ENCODE peak calls at places on chromosomes 16 and 17, in four cellular contexts. N is esophagus squamous epithelium, F is PC-9, K is tibial artery. O is an unnamed sample.

GRCh38 chr17:60671482-60671881 is 6.2 kb upstream of the BCAS3 start:
- DNase-seq in N (no peak), F (no peak), K (no peak), O (no peak)

GRCh38 chr17:6455321-6455705 is 11.1 kb downstream of the PIMREG start:
- DNase-seq in N (no peak), F (no peak), K (no peak), O (no peak)

GRCh38 chr16:14249291-14250032 is 178.3 kb downstream of the MRTFB start:
- DNase-seq in N (no peak), F (peak; percentile 55), K (no peak), O (peak; percentile 61)

GRCh38 chr17:77129568-77130301 is 11.0 kb upstream of the SEC14L1 start:
- DNase-seq in N (no peak), F (no peak), K (no peak), O (no peak)

GRCh38 chr16:54176376-54176901 is 110.1 kb downstream of the IRX3 start:
- DNase-seq in N (no peak), F (no peak), K (no peak), O (no peak)

GRCh38 chr17:72592242-72592966 is 471.6 kb downstream of the SOX9 start:
- DNase-seq in N (no peak), F (peak; percentile 86), K (no peak), O (peak; percentile 86)

GRCh38 chr17:43025290-43025657 is 243 bp downstream of the RND2 start:
- DNase-seq in N (no peak), F (no peak), K (no peak), O (no peak)

GRCh38 chr17:64441772-64442549 is 7.0 kb upstream of the MILR1 start:
- DNase-seq in N (no peak), F (peak; percentile 38), K (peak; percentile 70), O (no peak)

GRCh38 chr17:38898812-38899348 is 26.5 kb upstream of the LASP1NB start:
- DNase-seq in N (no peak), F (no peak), K (no peak), O (no peak)

GRCh38 chr17:49016775-49017463 is 19.7 kb downstream of the IGF2BP1 start:
- DNase-seq in N (no peak), F (peak; percentile 80), K (peak; percentile 62), O (no peak)

GRCh38 chr16:54248863-54249710 is 37.5 kb downstream of the IRX3 start:
- DNase-seq in N (no peak), F (no peak), K (no peak), O (no peak)

GRCh38 chr17:48184721-48185120 is 77.2 kb downstream of the SNX11 start:
- DNase-seq in N (no peak), F (no peak), K (no peak), O (no peak)

GRCh38 chr16:57946181-57946801 is 24.6 kb downstream of the CNGB1 start:
- DNase-seq in N (no peak), F (no peak), K (no peak), O (no peak)

GRCh38 chr16:51719376-51719775 is 568.3 kb upstream of the SALL1 start:
- DNase-seq in N (no peak), F (no peak), K (no peak), O (no peak)

GRCh38 chr17:82810644-82811430 is 29.0 kb downstream of the ZNF750 start:
- DNase-seq in N (no peak), F (no peak), K (no peak), O (no peak)

GRCh38 chr16:86834451-86835035 is 256.2 kb downstream of the FOXL1 start:
- DNase-seq in N (no peak), F (no peak), K (no peak), O (no peak)

GRCh38 chr16:86828202-86828601 is 249.9 kb downstream of the FOXL1 start:
- DNase-seq in N (no peak), F (no peak), K (no peak), O (no peak)

GRCh38 chr16:86828653-86829052 is 250.3 kb downstream of the FOXL1 start:
- DNase-seq in N (no peak), F (no peak), K (no peak), O (no peak)

GRCh38 chr16:86833136-86833535 is 254.8 kb downstream of the FOXL1 start:
- DNase-seq in N (no peak), F (no peak), K (no peak), O (no peak)

DNA sequence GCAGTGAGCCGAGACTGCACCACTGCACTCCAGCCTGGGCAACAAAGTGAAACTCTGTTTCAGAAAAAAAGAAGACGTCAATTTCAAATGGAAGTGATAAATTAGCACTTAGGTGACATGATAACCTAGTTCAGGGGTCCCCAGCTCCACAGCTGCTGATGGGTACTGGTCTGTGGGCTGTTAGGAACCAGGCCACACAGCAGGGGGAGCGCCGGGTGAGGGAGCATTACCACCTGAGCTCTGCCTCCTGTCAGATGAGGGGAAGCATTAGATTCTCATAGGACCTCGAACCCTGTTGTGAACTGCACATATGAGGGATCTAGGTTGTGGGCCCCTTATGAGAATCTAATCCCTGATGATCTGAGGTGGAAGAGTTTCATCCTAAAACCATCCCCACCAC is 253.0 kb downstream of the FOXL1 start:
- DNase-seq in N (no peak), F (no peak), K (peak; percentile 40), O (no peak)
- H3K27ac ChIP-seq in N (no peak overlapping the region), F (no peak overlapping the region), K (no peak overlapping the region), O (no peak overlapping the region)

DNA sequence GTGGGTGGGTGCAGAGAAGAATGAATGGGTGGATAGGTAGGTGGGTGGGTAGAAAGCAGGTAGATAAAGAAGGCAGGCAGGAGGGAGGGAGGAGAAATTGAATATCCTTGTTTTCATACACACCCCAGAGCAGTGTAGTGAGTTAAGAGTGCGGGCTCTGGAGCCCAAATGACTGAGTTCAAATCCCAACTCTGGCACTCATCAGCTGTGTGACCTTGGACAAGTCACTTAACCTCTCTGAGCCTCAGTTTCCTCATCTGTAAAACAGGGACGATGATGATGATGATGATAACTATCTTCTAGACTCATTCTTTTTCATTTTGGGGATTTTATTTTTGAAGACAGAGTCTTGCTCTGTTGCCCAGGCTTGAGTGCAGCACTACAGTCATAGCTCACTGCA is 2.0 kb upstream of the IL21R start:
- DNase-seq in N (no peak), F (no peak), K (no peak), O (no peak)
- H3K27ac ChIP-seq in N (no peak overlapping the region), F (no peak overlapping the region), K (no peak overlapping the region), O (no peak overlapping the region)

DNA sequence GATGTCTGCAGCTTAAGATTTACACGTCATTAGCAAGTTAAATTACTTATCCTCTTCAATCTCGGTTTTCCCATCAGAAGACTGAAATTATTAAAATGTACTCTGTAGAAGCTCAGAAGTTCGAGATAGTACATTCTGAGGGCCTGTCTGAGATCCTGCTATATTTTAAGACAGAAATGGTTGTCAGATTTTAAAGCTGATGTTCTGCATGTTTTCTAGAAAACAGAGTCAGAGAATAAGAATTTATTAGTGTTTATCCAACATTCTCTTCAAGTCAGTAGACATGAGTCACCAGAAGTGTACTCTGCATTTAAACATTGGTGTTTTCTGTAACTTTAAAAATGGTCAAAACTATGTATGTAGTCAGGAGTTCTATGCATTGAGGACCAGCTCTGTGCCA is 155.2 kb upstream of the MYOCD start:
- DNase-seq in N (no peak), F (no peak), K (no peak), O (no peak)
- H3K27ac ChIP-seq in N (no peak overlapping the region), F (no peak overlapping the region), K (peak overlapping the region; percentile 15), O (no peak overlapping the region)

GRCh38 chr17:1762906-1763829 is 1.3 kb downstream of the SERPINF1 start:
- DNase-seq in N (no peak), F (no peak), K (peak; percentile 79), O (no peak)
- H3K27ac ChIP-seq in N (peak overlapping the region; percentile 88), F (no peak overlapping the region), K (peak overlapping the region; percentile 48), O (no peak overlapping the region)

O was measured in dorsolateral prefrontal cortex.